ENCODE peak calls at places on chromosomes 3 and 15, in ten cellular contexts. One of them, this sample, is unnamed.

GRCh38 chr3:98945006-98945626 is 43.6 kb upstream of the DCBLD2 start:
- DNase-seq in HFFc6: peak
- DNase-seq in activated CD4-positive, alpha-beta T cell treated with anti-CD3 and anti-CD28 coated beads for 36 hours: no peak
- DNase-seq in GM13976: no peak
- DNase-seq in HT1080: no peak
- DNase-seq in NCI-H1092 treated with DMSO at 0.1 percent for 48 hours: no peak
- DNase-seq in nucleus accumbens: no peak
- DNase-seq in suprapubic skin: no peak
- DNase-seq in OCI-LY7: no peak
- DNase-seq in MV-4-11: no peak
- DNase-seq in this sample: no peak

GRCh38 chr15:80777137-80777536 is 2.0 kb upstream of the CEMIP start:
- DNase-seq in HFFc6: peak
- DNase-seq in activated CD4-positive, alpha-beta T cell treated with anti-CD3 and anti-CD28 coated beads for 36 hours: no peak
- DNase-seq in GM13976: no peak
- DNase-seq in HT1080: peak
- DNase-seq in NCI-H1092 treated with DMSO at 0.1 percent for 48 hours: no peak
- DNase-seq in nucleus accumbens: no peak
- DNase-seq in suprapubic skin: no peak
- DNase-seq in OCI-LY7: no peak
- DNase-seq in MV-4-11: peak
- DNase-seq in this sample: peak

GRCh38 chr15:33380406-33380805 is 69.6 kb downstream of the RYR3 start:
- DNase-seq in HFFc6: no peak
- DNase-seq in activated CD4-positive, alpha-beta T cell treated with anti-CD3 and anti-CD28 coated beads for 36 hours: no peak
- DNase-seq in GM13976: no peak
- DNase-seq in HT1080: no peak
- DNase-seq in NCI-H1092 treated with DMSO at 0.1 percent for 48 hours: no peak
- DNase-seq in nucleus accumbens: no peak
- DNase-seq in suprapubic skin: no peak
- DNase-seq in OCI-LY7: no peak
- DNase-seq in MV-4-11: no peak
- DNase-seq in this sample: no peak

GRCh38 chr15:88656760-88657221 is 18.0 kb downstream of the ISG20 start:
- DNase-seq in HFFc6: no peak
- DNase-seq in activated CD4-positive, alpha-beta T cell treated with anti-CD3 and anti-CD28 coated beads for 36 hours: no peak
- DNase-seq in GM13976: peak
- DNase-seq in HT1080: no peak
- DNase-seq in NCI-H1092 treated with DMSO at 0.1 percent for 48 hours: no peak
- DNase-seq in nucleus accumbens: no peak
- DNase-seq in suprapubic skin: peak
- DNase-seq in OCI-LY7: peak
- DNase-seq in MV-4-11: no peak
- DNase-seq in this sample: no peak

GRCh38 chr3:66463734-66464511 is 36.9 kb downstream of the LRIG1 start:
- DNase-seq in HFFc6: no peak
- DNase-seq in activated CD4-positive, alpha-beta T cell treated with anti-CD3 and anti-CD28 coated beads for 36 hours: no peak
- DNase-seq in GM13976: no peak
- DNase-seq in HT1080: no peak
- DNase-seq in NCI-H1092 treated with DMSO at 0.1 percent for 48 hours: peak
- DNase-seq in nucleus accumbens: no peak
- DNase-seq in suprapubic skin: no peak
- DNase-seq in OCI-LY7: no peak
- DNase-seq in MV-4-11: no peak
- DNase-seq in this sample: no peak

GRCh38 chr3:81554348-81554747 is 207.1 kb downstream of the GBE1 start:
- DNase-seq in HFFc6: peak
- DNase-seq in activated CD4-positive, alpha-beta T cell treated with anti-CD3 and anti-CD28 coated beads for 36 hours: no peak
- DNase-seq in GM13976: peak
- DNase-seq in HT1080: no peak
- DNase-seq in NCI-H1092 treated with DMSO at 0.1 percent for 48 hours: no peak
- DNase-seq in nucleus accumbens: no peak
- DNase-seq in suprapubic skin: no peak
- DNase-seq in OCI-LY7: no peak
- DNase-seq in MV-4-11: peak
- DNase-seq in this sample: no peak

GRCh38 chr3:39408493-39409372 is 2.2 kb downstream of the RPSA start:
- DNase-seq in HFFc6: no peak
- DNase-seq in activated CD4-positive, alpha-beta T cell treated with anti-CD3 and anti-CD28 coated beads for 36 hours: peak
- DNase-seq in GM13976: no peak
- DNase-seq in HT1080: peak
- DNase-seq in NCI-H1092 treated with DMSO at 0.1 percent for 48 hours: no peak
- DNase-seq in nucleus accumbens: no peak
- DNase-seq in suprapubic skin: no peak
- DNase-seq in OCI-LY7: peak
- DNase-seq in MV-4-11: no peak
- DNase-seq in this sample: no peak

GRCh38 chr3:152902141-152902669 is 67.3 kb downstream of the P2RY1 start:
- DNase-seq in HFFc6: no peak
- DNase-seq in activated CD4-positive, alpha-beta T cell treated with anti-CD3 and anti-CD28 coated beads for 36 hours: no peak
- DNase-seq in GM13976: no peak
- DNase-seq in HT1080: no peak
- DNase-seq in NCI-H1092 treated with DMSO at 0.1 percent for 48 hours: no peak
- DNase-seq in nucleus accumbens: no peak
- DNase-seq in suprapubic skin: no peak
- DNase-seq in OCI-LY7: no peak
- DNase-seq in MV-4-11: peak
- DNase-seq in this sample: no peak

GRCh38 chr3:56347219-56347871 is 120.9 kb downstream of the ERC2 start:
- DNase-seq in HFFc6: no peak
- DNase-seq in activated CD4-positive, alpha-beta T cell treated with anti-CD3 and anti-CD28 coated beads for 36 hours: peak
- DNase-seq in GM13976: peak
- DNase-seq in HT1080: peak
- DNase-seq in NCI-H1092 treated with DMSO at 0.1 percent for 48 hours: peak
- DNase-seq in nucleus accumbens: peak
- DNase-seq in suprapubic skin: no peak
- DNase-seq in OCI-LY7: peak
- DNase-seq in MV-4-11: peak
- DNase-seq in this sample: peak

GRCh38 chr3:190183121-190183520 is 62.4 kb upstream of the P3H2 start:
- DNase-seq in HFFc6: peak
- DNase-seq in activated CD4-positive, alpha-beta T cell treated with anti-CD3 and anti-CD28 coated beads for 36 hours: no peak
- DNase-seq in GM13976: peak
- DNase-seq in HT1080: peak
- DNase-seq in NCI-H1092 treated with DMSO at 0.1 percent for 48 hours: no peak
- DNase-seq in nucleus accumbens: peak
- DNase-seq in suprapubic skin: no peak
- DNase-seq in OCI-LY7: no peak
- DNase-seq in MV-4-11: peak
- DNase-seq in this sample: no peak

GRCh38 chr3:168186293-168186983 is 90.7 kb upstream of the GOLIM4 start:
- DNase-seq in HFFc6: no peak
- DNase-seq in activated CD4-positive, alpha-beta T cell treated with anti-CD3 and anti-CD28 coated beads for 36 hours: no peak
- DNase-seq in GM13976: no peak
- DNase-seq in HT1080: no peak
- DNase-seq in NCI-H1092 treated with DMSO at 0.1 percent for 48 hours: no peak
- DNase-seq in nucleus accumbens: no peak
- DNase-seq in suprapubic skin: no peak
- DNase-seq in OCI-LY7: no peak
- DNase-seq in MV-4-11: no peak
- DNase-seq in this sample: no peak

This sample was measured in nephron progenitor cell.